ENCODE peak calls at places on chromosomes 3 and 15, in eight cellular contexts. I, T, R, B, X, V, G and O are unnamed samples. For H3K27me3, the result is how much of the 10 kb centered on the place peaks cover.

GRCh38 chr15:89749951-89750559 is 994 bp downstream of the MESP1 start:
- DNase-seq in I (no peak), T (no peak), R (no peak), B (no peak), X (peak), V (no peak), G (no peak), O (peak)

GRCh38 chr15:46685096-46685495 is 1032.2 kb upstream of the SEMA6D start:
- DNase-seq in I (no peak), T (no peak), R (no peak), B (no peak), X (no peak), V (no peak), G (no peak), O (no peak)

GRCh38 chr15:78810377-78811123 is 714 bp downstream of the ADAMTS7 start:
- DNase-seq in I (no peak), T (no peak), R (peak), B (no peak), X (peak), V (peak), G (peak), O (peak)

GRCh38 chr15:80455668-80456442 is 51.7 kb downstream of the ARNT2 start:
- DNase-seq in I (peak), T (peak), R (peak), B (peak), X (peak), V (peak), G (peak), O (peak)

GRCh38 chr15:82871577-82872484 is 62.4 kb downstream of the WHAMM start:
- DNase-seq in I (no peak), T (no peak), R (no peak), B (no peak), X (no peak), V (no peak), G (no peak), O (peak)

GRCh38 chr15:82625136-82625535 is 22.0 kb downstream of the CPEB1 start:
- DNase-seq in I (no peak), T (no peak), R (no peak), B (no peak), X (no peak), V (no peak), G (no peak), O (no peak)

GRCh38 chr3:196168808-196169391 is 42.3 kb downstream of the ZDHHC19 start:
- DNase-seq in I (no peak), T (no peak), R (no peak), B (no peak), X (no peak), V (no peak), G (no peak), O (no peak)

GRCh38 chr3:59192473-59192872 is 142.6 kb upstream of the CFAP20DC start:
- DNase-seq in I (no peak), T (no peak), R (peak), B (peak), X (peak), V (no peak), G (no peak), O (no peak)

GRCh38 chr3:126538966-126539365 is 15.0 kb downstream of the CHST13 start:
- DNase-seq in I (no peak), T (no peak), R (no peak), B (no peak), X (no peak), V (no peak), G (no peak), O (no peak)

GRCh38 chr3:140399853-140400252 is 278.0 kb upstream of the TRIM42 start:
- DNase-seq in I (no peak), T (no peak), R (no peak), B (no peak), X (no peak), V (no peak), G (no peak), O (no peak)

GRCh38 chr3:51966941-51967383 is 292 bp downstream of the PCBP4 start:
- DNase-seq in I (no peak), T (no peak), R (no peak), B (no peak), X (no peak), V (no peak), G (no peak), O (no peak)

GRCh38 chr3:32472716-32473115 is 29.9 kb downstream of the CMTM6 start:
- DNase-seq in I (no peak), T (no peak), R (no peak), B (no peak), X (peak), V (no peak), G (no peak), O (no peak)

GRCh38 chr3:17579289-17580031 is 163.0 kb downstream of the TBC1D5 start:
- DNase-seq in I (no peak), T (no peak), R (peak), B (no peak), X (no peak), V (no peak), G (no peak), O (no peak)

GRCh38 chr3:183857863-183858262 is 26.8 kb downstream of the PARL start:
- DNase-seq in I (no peak), T (no peak), R (peak), B (no peak), X (no peak), V (no peak), G (no peak), O (no peak)

GRCh38 chr15:101045236-101045646 is 126.1 kb downstream of the LRRK1 start:
- DNase-seq in I (no peak), T (no peak), R (no peak), B (no peak), X (no peak), V (peak), G (no peak), O (no peak)

GRCh38 chr3:195774917-195775316 is 36.8 kb downstream of the MUC4 start:
- DNase-seq in I (peak), T (no peak), R (peak), B (no peak), X (peak), V (no peak), G (peak), O (peak)

GRCh38 chr3:119322021-119322522 is 27.9 kb downstream of the ARHGAP31 start:
- DNase-seq in I (no peak), T (no peak), R (no peak), B (no peak), X (peak), V (no peak), G (no peak), O (no peak)

GRCh38 chr3:126468028-126468891 is 7.4 kb downstream of the ZXDC start:
- DNase-seq in I (no peak), T (no peak), R (no peak), B (no peak), X (no peak), V (peak), G (no peak), O (no peak)

GRCh38 chr3:184785856-184786255 is 26.1 kb upstream of the VPS8 start:
- DNase-seq in I (no peak), T (no peak), R (no peak), B (no peak), X (no peak), V (no peak), G (no peak), O (no peak)

GRCh38 chr3:158079599-158079998 is 26.6 kb downstream of the SHOX2 start:
- DNase-seq in I (no peak), T (no peak), R (no peak), B (no peak), X (no peak), V (no peak), G (no peak), O (no peak)

GRCh38 chr3:158086776-158087175 is 19.4 kb downstream of the SHOX2 start:
- DNase-seq in I (no peak), T (no peak), R (no peak), B (no peak), X (peak), V (no peak), G (no peak), O (no peak)

GRCh38 chr3:158084661-158085060 is 21.6 kb downstream of the SHOX2 start:
- DNase-seq in I (no peak), T (no peak), R (no peak), B (no peak), X (no peak), V (no peak), G (no peak), O (no peak)

DNA sequence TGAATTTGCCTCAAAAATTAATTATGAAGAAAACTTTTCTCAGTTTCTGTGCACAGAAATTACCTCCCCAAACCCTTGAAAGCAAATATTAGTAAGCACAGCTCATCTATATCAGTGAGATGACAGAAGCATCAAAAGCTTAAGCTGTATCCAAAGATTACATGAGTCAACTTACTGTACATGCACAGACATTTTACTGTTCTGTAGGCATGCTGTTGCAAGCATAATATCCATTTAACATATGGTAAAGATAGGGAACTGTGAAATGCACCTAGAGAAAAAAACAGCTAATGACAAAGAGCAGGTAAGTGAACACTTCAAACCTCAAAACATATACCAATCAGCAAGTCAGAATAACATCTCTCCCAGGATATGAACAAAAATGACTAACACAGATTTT is 20.9 kb downstream of the SHOX2 start:
- DNase-seq in I (no peak), T (no peak), R (no peak), B (no peak), X (peak), V (no peak), G (no peak), O (no peak)
- H3K27me3 ChIP-seq in I (under half), T (under half), R (under half), B (under half), X (under half), V (under half), G (under half), O (under half)

GRCh38 chr3:8648873-8649741 is 4.5 kb upstream of the SSUH2 start:
- DNase-seq in I (no peak), T (no peak), R (no peak), B (no peak), X (no peak), V (no peak), G (no peak), O (no peak)

GRCh38 chr3:8646313-8646938 is 1.8 kb upstream of the SSUH2 start:
- DNase-seq in I (no peak), T (no peak), R (no peak), B (no peak), X (no peak), V (no peak), G (no peak), O (no peak)

GRCh38 chr3:8649757-8650156 is 5.2 kb upstream of the SSUH2 start:
- DNase-seq in I (no peak), T (no peak), R (no peak), B (no peak), X (no peak), V (no peak), G (no peak), O (no peak)

GRCh38 chr3:8645717-8646116 is 1.1 kb upstream of the SSUH2 start:
- DNase-seq in I (no peak), T (no peak), R (no peak), B (no peak), X (peak), V (no peak), G (no peak), O (no peak)

DNA sequence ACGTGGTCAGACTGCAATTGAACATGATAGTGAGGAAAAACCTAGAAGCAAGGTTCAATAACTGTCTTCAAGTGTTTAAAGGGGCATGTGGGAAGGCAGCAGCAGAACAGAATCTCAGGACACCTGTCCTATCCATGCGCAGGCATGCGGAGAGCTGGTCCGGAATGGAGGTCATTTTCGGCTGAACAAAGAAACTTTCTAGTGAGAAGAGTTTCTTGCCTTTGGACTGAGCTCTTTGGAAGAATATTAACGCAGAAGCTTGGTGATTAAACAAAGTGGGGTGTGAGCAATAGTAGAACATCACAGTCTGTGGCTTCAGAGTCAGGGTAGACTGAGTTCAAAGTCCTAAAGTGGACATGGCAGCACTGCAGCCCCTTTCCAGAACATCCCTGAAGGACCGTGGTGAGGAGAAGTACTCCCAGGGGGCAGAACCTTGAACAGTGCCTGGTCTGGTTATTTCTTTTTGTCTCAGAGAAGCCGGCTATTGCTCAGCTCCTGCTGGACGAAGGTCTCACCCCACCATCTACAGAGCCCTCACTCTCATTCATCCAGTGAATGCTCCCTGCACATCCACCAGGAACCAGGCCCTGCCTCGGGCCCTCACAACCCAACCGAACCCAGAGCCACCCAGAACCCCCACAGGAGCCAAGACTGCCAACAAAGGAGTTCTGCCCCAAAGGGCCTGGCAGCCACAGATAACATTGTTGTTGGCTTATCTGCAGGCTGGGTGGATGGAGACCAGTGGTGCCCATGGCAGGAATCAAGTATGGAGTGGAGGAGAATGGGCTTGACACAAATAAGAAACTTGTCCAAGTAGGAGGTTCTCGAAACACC is 2.8 kb upstream of the SSUH2 start:
- DNase-seq in I (no peak), T (no peak), R (no peak), B (no peak), X (no peak), V (no peak), G (no peak), O (no peak)
- H3K27me3 ChIP-seq in I (under half), T (under half), R (under half), B (under half), X (under half), V (under half), G (under half), O (under half)

DNA sequence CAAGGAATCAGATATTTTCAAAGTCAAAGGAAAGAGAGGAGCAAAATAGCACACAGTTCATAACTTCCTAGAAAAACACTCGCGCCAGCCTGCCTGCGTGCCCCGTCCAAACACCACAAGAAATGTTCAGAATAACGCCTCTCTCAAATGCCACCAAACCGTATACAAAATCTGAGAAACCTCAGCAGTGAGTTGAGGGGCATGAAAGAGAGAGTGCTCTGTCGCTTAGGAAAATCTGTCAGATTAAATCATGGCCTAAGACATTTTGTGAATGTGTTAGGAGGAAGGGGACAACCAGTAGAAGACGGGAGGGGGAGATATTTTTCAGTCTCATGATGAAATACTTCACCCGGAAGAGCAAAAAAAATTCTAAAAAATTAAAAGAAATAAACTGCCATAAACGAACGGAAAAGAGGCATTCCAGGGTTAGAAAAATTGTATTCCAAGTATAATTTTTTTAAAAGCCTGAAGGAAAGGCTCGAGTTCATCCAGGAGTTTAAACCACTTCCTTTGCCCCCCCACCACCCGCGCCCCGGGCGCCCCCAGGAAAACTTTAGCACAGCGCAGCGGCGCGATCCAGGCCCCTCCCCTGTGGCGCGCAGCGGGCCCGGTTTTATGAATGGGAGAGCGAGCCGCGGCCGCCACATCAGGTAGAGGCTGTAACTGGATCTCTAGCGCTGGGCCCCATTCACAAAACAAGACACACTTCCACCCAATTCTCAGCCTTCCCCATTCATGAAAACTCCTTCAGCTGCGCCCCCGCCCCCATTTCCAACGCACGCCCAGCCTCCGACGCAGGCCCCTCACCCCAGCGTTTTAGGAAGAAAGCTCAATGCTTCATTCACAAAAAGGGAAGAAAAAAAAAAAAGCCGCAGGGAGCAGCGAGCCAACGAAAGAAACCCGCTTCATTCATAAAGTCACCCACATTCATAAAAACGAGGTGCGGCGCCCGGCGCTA is 1.5 kb downstream of the ETV5 start:
- DNase-seq in I (peak), T (peak), R (peak), B (no peak), X (peak), V (peak), G (peak), O (peak)
- H3K27me3 ChIP-seq in I (under half), T (under half), R (under half), B (under half), X (under half), V (under half), G (under half), O (under half)

GRCh38 chr3:186439725-186440124 is 77.7 kb upstream of the DGKG start:
- DNase-seq in I (no peak), T (no peak), R (no peak), B (no peak), X (no peak), V (no peak), G (no peak), O (no peak)
- H3K27me3 ChIP-seq in I (under half), T (under half), R (under half), B (under half), X (under half), V (under half), G (under half), O (under half)

DNA sequence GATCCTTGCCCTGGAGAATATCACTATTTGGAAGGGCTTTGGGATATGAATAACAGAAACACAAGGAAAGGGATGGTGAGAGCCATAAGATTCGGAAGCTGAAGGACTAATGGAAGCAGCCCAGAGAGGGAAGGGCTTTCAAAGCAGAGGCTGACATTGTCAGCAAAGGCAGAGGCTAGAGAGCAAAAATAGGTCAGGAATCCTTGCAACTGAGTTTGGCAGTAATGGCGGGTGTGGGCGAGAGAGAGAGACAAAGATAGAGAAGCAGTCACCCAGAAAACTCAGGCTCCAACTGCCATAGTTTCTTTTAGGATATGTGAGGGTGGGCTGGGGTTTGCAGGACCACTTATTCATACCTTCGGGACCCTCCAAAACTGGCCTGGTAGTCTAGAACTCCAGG is 248.6 kb downstream of the OPA1 start:
- DNase-seq in I (no peak), T (no peak), R (no peak), B (no peak), X (no peak), V (no peak), G (no peak), O (no peak)
- H3K27me3 ChIP-seq in I (under half), T (under half), R (half or more), B (under half), X (under half), V (under half), G (under half), O (under half)

DNA sequence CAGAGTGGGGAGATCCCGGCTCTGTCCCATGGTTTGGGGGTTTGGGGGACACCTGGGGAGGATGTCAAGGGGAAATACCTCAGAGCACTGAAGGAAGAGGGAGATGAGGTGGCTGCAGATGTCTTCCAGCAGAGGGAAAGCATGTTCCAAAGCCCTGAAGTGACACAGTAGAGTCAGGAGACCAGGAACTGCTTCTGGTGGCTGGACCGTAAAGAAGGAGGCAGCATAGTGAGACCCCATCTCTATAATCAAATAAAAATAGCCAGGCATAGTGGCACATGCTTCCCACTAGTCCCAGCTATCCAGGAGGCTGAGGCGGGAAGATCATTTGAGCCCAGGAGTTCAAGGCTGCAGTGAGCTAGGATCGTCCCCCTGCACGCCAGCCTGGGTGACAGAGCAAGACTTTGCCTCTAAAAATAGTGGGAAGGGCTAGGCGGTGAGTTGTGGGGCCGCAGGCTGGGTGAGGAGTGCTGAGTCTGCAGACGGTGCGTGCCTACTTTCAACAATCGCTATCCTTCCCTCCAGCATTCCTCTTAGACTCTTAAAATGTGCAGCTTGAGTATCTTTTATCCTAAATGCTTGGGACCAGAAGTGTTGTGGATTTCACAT is 26.2 kb downstream of the HES1 start:
- DNase-seq in I (no peak), T (no peak), R (no peak), B (no peak), X (no peak), V (no peak), G (no peak), O (no peak)
- H3K27me3 ChIP-seq in I (under half), T (under half), R (half or more), B (under half), X (under half), V (under half), G (under half), O (under half)

DNA sequence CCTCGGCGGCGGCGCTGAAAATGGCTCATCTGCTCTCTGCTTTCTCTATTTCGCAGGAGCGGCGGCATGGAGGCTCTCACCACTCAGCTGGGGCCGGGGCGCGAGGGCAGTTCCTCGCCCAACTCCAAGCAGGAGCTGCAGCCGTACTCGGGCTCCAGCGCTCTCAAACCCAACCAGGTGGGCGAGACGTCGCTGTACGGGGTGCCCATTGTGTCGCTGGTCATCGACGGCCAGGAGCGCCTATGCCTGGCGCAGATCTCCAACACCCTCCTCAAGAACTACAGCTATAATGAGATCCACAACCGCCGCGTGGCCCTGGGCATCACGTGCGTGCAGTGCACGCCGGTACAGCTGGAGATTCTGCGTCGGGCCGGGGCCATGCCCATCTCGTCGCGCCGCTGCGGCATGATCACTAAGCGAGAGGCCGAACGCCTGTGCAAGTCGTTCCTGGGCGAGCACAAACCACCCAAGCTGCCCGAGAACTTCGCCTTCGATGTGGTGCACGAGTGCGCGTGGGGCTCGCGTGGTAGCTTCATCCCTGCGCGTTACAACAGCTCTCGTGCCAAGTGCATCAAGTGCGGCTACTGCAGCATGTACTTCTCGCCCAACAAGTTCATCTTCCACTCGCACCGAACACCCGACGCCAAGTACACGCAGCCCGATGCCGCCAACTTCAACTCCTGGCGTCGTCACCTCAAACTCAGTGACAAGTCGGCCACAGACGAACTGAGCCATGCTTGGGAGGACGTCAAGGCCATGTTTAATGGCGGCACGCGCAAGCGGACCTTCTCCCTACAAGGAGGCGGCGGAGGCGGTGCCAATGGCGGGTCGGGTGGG is 789 bp downstream of the SKOR1 start:
- DNase-seq in I (no peak), T (no peak), R (no peak), B (no peak), X (no peak), V (no peak), G (no peak), O (no peak)
- H3K27me3 ChIP-seq in I (under half), T (half or more), R (half or more), B (half or more), X (under half), V (half or more), G (half or more), O (under half)